ENCODE peak calls at places on chromosomes 11 and 22, in seven cellular contexts. One of them, this sample, is unnamed.

GRCh38 chr22:46788426-46789168 is 26.1 kb downstream of the TBC1D22A start:
- DNase-seq in lung microvascular endothelial cell: no peak
- DNase-seq in NCI-H146: no peak
- DNase-seq in cardiac muscle cell: no peak
- DNase-seq in stimulated activated CD8-positive, alpha-beta memory T cell treated with anti-CD3 and anti-CD28 coated beads, Interleukin-4, amount 100 ng/mL, for 4 hours: no peak
- DNase-seq in tibial artery: peak; percentile 7
- DNase-seq in DMS79: no peak
- DNase-seq in this sample: no peak

GRCh38 chr11:71181566-71181965 is 70.8 kb downstream of the SHANK2 start:
- DNase-seq in lung microvascular endothelial cell: no peak
- DNase-seq in NCI-H146: no peak
- DNase-seq in cardiac muscle cell: no peak
- DNase-seq in stimulated activated CD8-positive, alpha-beta memory T cell treated with anti-CD3 and anti-CD28 coated beads, Interleukin-4, amount 100 ng/mL, for 4 hours: no peak
- DNase-seq in tibial artery: no peak
- DNase-seq in DMS79: no peak
- DNase-seq in this sample: no peak

GRCh38 chr11:47337229-47337924 is 15.1 kb downstream of the MYBPC3 start:
- DNase-seq in lung microvascular endothelial cell: no peak
- DNase-seq in NCI-H146: no peak
- DNase-seq in cardiac muscle cell: no peak
- DNase-seq in stimulated activated CD8-positive, alpha-beta memory T cell treated with anti-CD3 and anti-CD28 coated beads, Interleukin-4, amount 100 ng/mL, for 4 hours: no peak
- DNase-seq in tibial artery: no peak
- DNase-seq in DMS79: no peak
- DNase-seq in this sample: no peak

GRCh38 chr11:107468596-107468995 is 11.0 kb upstream of the CWF19L2 start:
- DNase-seq in lung microvascular endothelial cell: peak; percentile 31
- DNase-seq in NCI-H146: peak; percentile 6
- DNase-seq in cardiac muscle cell: peak; percentile 59
- DNase-seq in stimulated activated CD8-positive, alpha-beta memory T cell treated with anti-CD3 and anti-CD28 coated beads, Interleukin-4, amount 100 ng/mL, for 4 hours: no peak
- DNase-seq in tibial artery: no peak
- DNase-seq in DMS79: no peak
- DNase-seq in this sample: no peak

GRCh38 chr11:78313181-78313788 is 104.3 kb downstream of the GAB2 start:
- DNase-seq in lung microvascular endothelial cell: peak; percentile 81
- DNase-seq in NCI-H146: no peak
- DNase-seq in cardiac muscle cell: peak; percentile 79
- DNase-seq in stimulated activated CD8-positive, alpha-beta memory T cell treated with anti-CD3 and anti-CD28 coated beads, Interleukin-4, amount 100 ng/mL, for 4 hours: no peak
- DNase-seq in tibial artery: peak; percentile 66
- DNase-seq in DMS79: no peak
- DNase-seq in this sample: no peak

GRCh38 chr11:67436459-67437081 is 912 bp downstream of the PTPRCAP start:
- DNase-seq in lung microvascular endothelial cell: no peak
- DNase-seq in NCI-H146: no peak
- DNase-seq in cardiac muscle cell: peak; percentile 22
- DNase-seq in stimulated activated CD8-positive, alpha-beta memory T cell treated with anti-CD3 and anti-CD28 coated beads, Interleukin-4, amount 100 ng/mL, for 4 hours: no peak
- DNase-seq in tibial artery: no peak
- DNase-seq in DMS79: no peak
- DNase-seq in this sample: no peak

GRCh38 chr11:6191733-6192132 is 7.3 kb upstream of the OR52W1 start:
- DNase-seq in lung microvascular endothelial cell: no peak
- DNase-seq in NCI-H146: no peak
- DNase-seq in cardiac muscle cell: no peak
- DNase-seq in stimulated activated CD8-positive, alpha-beta memory T cell treated with anti-CD3 and anti-CD28 coated beads, Interleukin-4, amount 100 ng/mL, for 4 hours: no peak
- DNase-seq in tibial artery: no peak
- DNase-seq in DMS79: no peak
- DNase-seq in this sample: no peak

GRCh38 chr11:34356576-34356917 is 1.3 kb downstream of the ABTB2 start:
- DNase-seq in lung microvascular endothelial cell: no peak
- DNase-seq in NCI-H146: peak; percentile 72
- DNase-seq in cardiac muscle cell: peak; percentile 60
- DNase-seq in stimulated activated CD8-positive, alpha-beta memory T cell treated with anti-CD3 and anti-CD28 coated beads, Interleukin-4, amount 100 ng/mL, for 4 hours: no peak
- DNase-seq in tibial artery: peak; percentile 63
- DNase-seq in DMS79: peak; percentile 41
- DNase-seq in this sample: peak; percentile 48

GRCh38 chr22:29587938-29588699 is 7.2 kb upstream of the NIPSNAP1 start:
- DNase-seq in lung microvascular endothelial cell: no peak
- DNase-seq in NCI-H146: no peak
- DNase-seq in cardiac muscle cell: peak; percentile 78
- DNase-seq in stimulated activated CD8-positive, alpha-beta memory T cell treated with anti-CD3 and anti-CD28 coated beads, Interleukin-4, amount 100 ng/mL, for 4 hours: no peak
- DNase-seq in tibial artery: no peak
- DNase-seq in DMS79: no peak
- DNase-seq in this sample: no peak

GRCh38 chr11:126929186-126930085 is 71.1 kb downstream of the KIRREL3 start:
- DNase-seq in lung microvascular endothelial cell: no peak
- DNase-seq in NCI-H146: no peak
- DNase-seq in cardiac muscle cell: peak; percentile 14
- DNase-seq in stimulated activated CD8-positive, alpha-beta memory T cell treated with anti-CD3 and anti-CD28 coated beads, Interleukin-4, amount 100 ng/mL, for 4 hours: no peak
- DNase-seq in tibial artery: no peak
- DNase-seq in DMS79: peak; percentile 98
- DNase-seq in this sample: no peak

GRCh38 chr22:42966389-42966998 is 48.5 kb downstream of the PACSIN2 start:
- DNase-seq in lung microvascular endothelial cell: no peak
- DNase-seq in NCI-H146: no peak
- DNase-seq in cardiac muscle cell: no peak
- DNase-seq in stimulated activated CD8-positive, alpha-beta memory T cell treated with anti-CD3 and anti-CD28 coated beads, Interleukin-4, amount 100 ng/mL, for 4 hours: no peak
- DNase-seq in tibial artery: no peak
- DNase-seq in DMS79: no peak
- DNase-seq in this sample: no peak

GRCh38 chr22:40449676-40450035 is 79.3 kb downstream of the SGSM3 start:
- DNase-seq in lung microvascular endothelial cell: peak; percentile 30
- DNase-seq in NCI-H146: no peak
- DNase-seq in cardiac muscle cell: peak; percentile 78
- DNase-seq in stimulated activated CD8-positive, alpha-beta memory T cell treated with anti-CD3 and anti-CD28 coated beads, Interleukin-4, amount 100 ng/mL, for 4 hours: no peak
- DNase-seq in tibial artery: no peak
- DNase-seq in DMS79: no peak
- DNase-seq in this sample: no peak

GRCh38 chr11:43567396-43567975 is 113.1 kb upstream of the HSD17B12 start:
- DNase-seq in lung microvascular endothelial cell: peak; percentile 69
- DNase-seq in NCI-H146: peak; percentile 57
- DNase-seq in cardiac muscle cell: peak; percentile 72
- DNase-seq in stimulated activated CD8-positive, alpha-beta memory T cell treated with anti-CD3 and anti-CD28 coated beads, Interleukin-4, amount 100 ng/mL, for 4 hours: no peak
- DNase-seq in tibial artery: no peak
- DNase-seq in DMS79: no peak
- DNase-seq in this sample: no peak

GRCh38 chr22:22578702-22579424 is 19.8 kb upstream of the PRAME start:
- DNase-seq in lung microvascular endothelial cell: no peak
- DNase-seq in NCI-H146: no peak
- DNase-seq in cardiac muscle cell: peak; percentile 67
- DNase-seq in stimulated activated CD8-positive, alpha-beta memory T cell treated with anti-CD3 and anti-CD28 coated beads, Interleukin-4, amount 100 ng/mL, for 4 hours: no peak
- DNase-seq in tibial artery: no peak
- DNase-seq in DMS79: no peak
- DNase-seq in this sample: no peak

GRCh38 chr11:15905334-15905733 is 451.0 kb downstream of the SOX6 start:
- DNase-seq in lung microvascular endothelial cell: no peak
- DNase-seq in NCI-H146: no peak
- DNase-seq in cardiac muscle cell: no peak
- DNase-seq in stimulated activated CD8-positive, alpha-beta memory T cell treated with anti-CD3 and anti-CD28 coated beads, Interleukin-4, amount 100 ng/mL, for 4 hours: no peak
- DNase-seq in tibial artery: no peak
- DNase-seq in DMS79: no peak
- DNase-seq in this sample: no peak

GRCh38 chr11:91158297-91158696 is 935.4 kb upstream of the CHORDC1 start:
- DNase-seq in lung microvascular endothelial cell: no peak
- DNase-seq in NCI-H146: peak; percentile 3
- DNase-seq in cardiac muscle cell: no peak
- DNase-seq in stimulated activated CD8-positive, alpha-beta memory T cell treated with anti-CD3 and anti-CD28 coated beads, Interleukin-4, amount 100 ng/mL, for 4 hours: no peak
- DNase-seq in tibial artery: no peak
- DNase-seq in DMS79: no peak
- DNase-seq in this sample: no peak

GRCh38 chr11:111528557-111528956 is 12.0 kb upstream of the LAYN start:
- DNase-seq in lung microvascular endothelial cell: no peak
- DNase-seq in NCI-H146: no peak
- DNase-seq in cardiac muscle cell: no peak
- DNase-seq in stimulated activated CD8-positive, alpha-beta memory T cell treated with anti-CD3 and anti-CD28 coated beads, Interleukin-4, amount 100 ng/mL, for 4 hours: no peak
- DNase-seq in tibial artery: no peak
- DNase-seq in DMS79: no peak
- DNase-seq in this sample: no peak

GRCh38 chr11:35050596-35050995 is 88.4 kb upstream of the CD44 start:
- DNase-seq in lung microvascular endothelial cell: no peak
- DNase-seq in NCI-H146: no peak
- DNase-seq in cardiac muscle cell: no peak
- DNase-seq in stimulated activated CD8-positive, alpha-beta memory T cell treated with anti-CD3 and anti-CD28 coated beads, Interleukin-4, amount 100 ng/mL, for 4 hours: no peak
- DNase-seq in tibial artery: no peak
- DNase-seq in DMS79: no peak
- DNase-seq in this sample: no peak

GRCh38 chr11:68033708-68034045 is 3.2 kb downstream of the NDUFS8 start:
- DNase-seq in lung microvascular endothelial cell: no peak
- DNase-seq in NCI-H146: no peak
- DNase-seq in cardiac muscle cell: no peak
- DNase-seq in stimulated activated CD8-positive, alpha-beta memory T cell treated with anti-CD3 and anti-CD28 coated beads, Interleukin-4, amount 100 ng/mL, for 4 hours: no peak
- DNase-seq in tibial artery: no peak
- DNase-seq in DMS79: no peak
- DNase-seq in this sample: no peak

GRCh38 chr11:69431893-69432738 is 49.3 kb upstream of the LINC01488 start:
- DNase-seq in lung microvascular endothelial cell: no peak
- DNase-seq in NCI-H146: no peak
- DNase-seq in cardiac muscle cell: no peak
- DNase-seq in stimulated activated CD8-positive, alpha-beta memory T cell treated with anti-CD3 and anti-CD28 coated beads, Interleukin-4, amount 100 ng/mL, for 4 hours: no peak
- DNase-seq in tibial artery: no peak
- DNase-seq in DMS79: no peak
- DNase-seq in this sample: no peak

GRCh38 chr22:42376721-42377177 is 55.5 kb downstream of the NFAM1 start:
- DNase-seq in lung microvascular endothelial cell: no peak
- DNase-seq in NCI-H146: no peak
- DNase-seq in cardiac muscle cell: peak; percentile 49
- DNase-seq in stimulated activated CD8-positive, alpha-beta memory T cell treated with anti-CD3 and anti-CD28 coated beads, Interleukin-4, amount 100 ng/mL, for 4 hours: no peak
- DNase-seq in tibial artery: peak; percentile 80
- DNase-seq in DMS79: peak; percentile 32
- DNase-seq in this sample: peak; percentile 42

GRCh38 chr11:70423523-70424505 is 25.5 kb downstream of the CTTN start:
- DNase-seq in lung microvascular endothelial cell: peak; percentile 57
- DNase-seq in NCI-H146: no peak
- DNase-seq in cardiac muscle cell: peak; percentile 94
- DNase-seq in stimulated activated CD8-positive, alpha-beta memory T cell treated with anti-CD3 and anti-CD28 coated beads, Interleukin-4, amount 100 ng/mL, for 4 hours: peak; percentile 9
- DNase-seq in tibial artery: no peak
- DNase-seq in DMS79: no peak
- DNase-seq in this sample: no peak

GRCh38 chr11:64861227-64861970 is 16.9 kb upstream of the CDC42BPG start:
- DNase-seq in lung microvascular endothelial cell: no peak
- DNase-seq in NCI-H146: no peak
- DNase-seq in cardiac muscle cell: no peak
- DNase-seq in stimulated activated CD8-positive, alpha-beta memory T cell treated with anti-CD3 and anti-CD28 coated beads, Interleukin-4, amount 100 ng/mL, for 4 hours: no peak
- DNase-seq in tibial artery: no peak
- DNase-seq in DMS79: no peak
- DNase-seq in this sample: no peak

GRCh38 chr11:75802022-75802912 is 12.7 kb upstream of the UVRAG start:
- DNase-seq in lung microvascular endothelial cell: no peak
- DNase-seq in NCI-H146: no peak
- DNase-seq in cardiac muscle cell: no peak
- DNase-seq in stimulated activated CD8-positive, alpha-beta memory T cell treated with anti-CD3 and anti-CD28 coated beads, Interleukin-4, amount 100 ng/mL, for 4 hours: no peak
- DNase-seq in tibial artery: no peak
- DNase-seq in DMS79: no peak
- DNase-seq in this sample: no peak

GRCh38 chr11:96173424-96173823 is 169.6 kb downstream of the MAML2 start:
- DNase-seq in lung microvascular endothelial cell: no peak
- DNase-seq in NCI-H146: no peak
- DNase-seq in cardiac muscle cell: no peak
- DNase-seq in stimulated activated CD8-positive, alpha-beta memory T cell treated with anti-CD3 and anti-CD28 coated beads, Interleukin-4, amount 100 ng/mL, for 4 hours: no peak
- DNase-seq in tibial artery: no peak
- DNase-seq in DMS79: no peak
- DNase-seq in this sample: no peak

GRCh38 chr11:30440510-30440909 is 117.6 kb downstream of the ARL14EP start:
- DNase-seq in lung microvascular endothelial cell: no peak
- DNase-seq in NCI-H146: no peak
- DNase-seq in cardiac muscle cell: no peak
- DNase-seq in stimulated activated CD8-positive, alpha-beta memory T cell treated with anti-CD3 and anti-CD28 coated beads, Interleukin-4, amount 100 ng/mL, for 4 hours: no peak
- DNase-seq in tibial artery: no peak
- DNase-seq in DMS79: no peak
- DNase-seq in this sample: no peak

GRCh38 chr11:46800177-46800576 is 45.9 kb downstream of the CKAP5 start:
- DNase-seq in lung microvascular endothelial cell: no peak
- DNase-seq in NCI-H146: no peak
- DNase-seq in cardiac muscle cell: no peak
- DNase-seq in stimulated activated CD8-positive, alpha-beta memory T cell treated with anti-CD3 and anti-CD28 coated beads, Interleukin-4, amount 100 ng/mL, for 4 hours: no peak
- DNase-seq in tibial artery: no peak
- DNase-seq in DMS79: no peak
- DNase-seq in this sample: no peak

GRCh38 chr11:104967493-104968364 is 645 bp downstream of the CASP4 start:
- DNase-seq in lung microvascular endothelial cell: peak; percentile 49
- DNase-seq in NCI-H146: peak; percentile 8
- DNase-seq in cardiac muscle cell: peak; percentile 21
- DNase-seq in stimulated activated CD8-positive, alpha-beta memory T cell treated with anti-CD3 and anti-CD28 coated beads, Interleukin-4, amount 100 ng/mL, for 4 hours: no peak
- DNase-seq in tibial artery: no peak
- DNase-seq in DMS79: no peak
- DNase-seq in this sample: no peak

GRCh38 chr11:92751594-92751993 is 217.9 kb upstream of the MTNR1B start:
- DNase-seq in lung microvascular endothelial cell: no peak
- DNase-seq in NCI-H146: no peak
- DNase-seq in cardiac muscle cell: no peak
- DNase-seq in stimulated activated CD8-positive, alpha-beta memory T cell treated with anti-CD3 and anti-CD28 coated beads, Interleukin-4, amount 100 ng/mL, for 4 hours: no peak
- DNase-seq in tibial artery: no peak
- DNase-seq in DMS79: no peak
- DNase-seq in this sample: no peak

GRCh38 chr22:32996702-32997101 is 61.5 kb downstream of the SYN3 start:
- DNase-seq in lung microvascular endothelial cell: no peak
- DNase-seq in NCI-H146: no peak
- DNase-seq in cardiac muscle cell: no peak
- DNase-seq in stimulated activated CD8-positive, alpha-beta memory T cell treated with anti-CD3 and anti-CD28 coated beads, Interleukin-4, amount 100 ng/mL, for 4 hours: no peak
- DNase-seq in tibial artery: peak; percentile 86
- DNase-seq in DMS79: no peak
- DNase-seq in this sample: no peak

GRCh38 chr11:115199501-115199900 is 304.7 kb downstream of the CADM1 start:
- DNase-seq in lung microvascular endothelial cell: no peak
- DNase-seq in NCI-H146: no peak
- DNase-seq in cardiac muscle cell: no peak
- DNase-seq in stimulated activated CD8-positive, alpha-beta memory T cell treated with anti-CD3 and anti-CD28 coated beads, Interleukin-4, amount 100 ng/mL, for 4 hours: no peak
- DNase-seq in tibial artery: no peak
- DNase-seq in DMS79: no peak
- DNase-seq in this sample: no peak

GRCh38 chr11:45664376-45665205 is 831 bp downstream of the CHST1 start:
- DNase-seq in lung microvascular endothelial cell: no peak
- DNase-seq in NCI-H146: peak; percentile 54
- DNase-seq in cardiac muscle cell: no peak
- DNase-seq in stimulated activated CD8-positive, alpha-beta memory T cell treated with anti-CD3 and anti-CD28 coated beads, Interleukin-4, amount 100 ng/mL, for 4 hours: no peak
- DNase-seq in tibial artery: no peak
- DNase-seq in DMS79: no peak
- DNase-seq in this sample: peak; percentile 39

GRCh38 chr11:46353706-46354105 is 6.4 kb downstream of the DGKZ start:
- DNase-seq in lung microvascular endothelial cell: no peak
- DNase-seq in NCI-H146: no peak
- DNase-seq in cardiac muscle cell: peak; percentile 21
- DNase-seq in stimulated activated CD8-positive, alpha-beta memory T cell treated with anti-CD3 and anti-CD28 coated beads, Interleukin-4, amount 100 ng/mL, for 4 hours: no peak
- DNase-seq in tibial artery: no peak
- DNase-seq in DMS79: no peak
- DNase-seq in this sample: no peak

GRCh38 chr11:128687321-128687720 is 6.6 kb upstream of the FLI1 start:
- DNase-seq in lung microvascular endothelial cell: no peak
- DNase-seq in NCI-H146: peak; percentile 18
- DNase-seq in cardiac muscle cell: peak; percentile 45
- DNase-seq in stimulated activated CD8-positive, alpha-beta memory T cell treated with anti-CD3 and anti-CD28 coated beads, Interleukin-4, amount 100 ng/mL, for 4 hours: no peak
- DNase-seq in tibial artery: no peak
- DNase-seq in DMS79: no peak
- DNase-seq in this sample: no peak

GRCh38 chr22:38427940-38428339 is 27.1 kb downstream of the KCNJ4 start:
- DNase-seq in lung microvascular endothelial cell: no peak
- DNase-seq in NCI-H146: no peak
- DNase-seq in cardiac muscle cell: no peak
- DNase-seq in stimulated activated CD8-positive, alpha-beta memory T cell treated with anti-CD3 and anti-CD28 coated beads, Interleukin-4, amount 100 ng/mL, for 4 hours: no peak
- DNase-seq in tibial artery: no peak
- DNase-seq in DMS79: no peak
- DNase-seq in this sample: no peak